ENCODE peak calls at places on chromosomes 3 and 15, in ten cellular contexts. B, Z, Y, I, L, W, H, E, N and V are unnamed samples.

GRCh38 chr3:71723452-71724170 is 1.6 kb downstream of the EIF4E3 start:
- DNase-seq in B (no peak), Z (no peak), Y (no peak), I (peak), L (no peak), W (no peak), H (no peak), E (no peak), N (peak), V (no peak)

GRCh38 chr15:65369148-65369547 is 8.7 kb downstream of the IGDCC3 start:
- DNase-seq in B (no peak), Z (no peak), Y (no peak), I (no peak), L (no peak), W (peak), H (no peak), E (no peak), N (no peak), V (no peak)

GRCh38 chr15:95875141-95875643 is 455.3 kb upstream of the NR2F2 start:
- DNase-seq in B (no peak), Z (no peak), Y (no peak), I (no peak), L (peak), W (no peak), H (no peak), E (no peak), N (no peak), V (peak)

GRCh38 chr3:138740057-138740456 is 94.7 kb downstream of the PIK3CB start:
- DNase-seq in B (no peak), Z (no peak), Y (no peak), I (no peak), L (no peak), W (no peak), H (no peak), E (no peak), N (no peak), V (no peak)

GRCh38 chr15:97461212-97461611 is 499.3 kb upstream of the ARRDC4 start:
- DNase-seq in B (no peak), Z (no peak), Y (no peak), I (no peak), L (no peak), W (no peak), H (no peak), E (no peak), N (no peak), V (no peak)

GRCh38 chr3:132652640-132653270 is 6.9 kb downstream of the ACAD11 start:
- DNase-seq in B (no peak), Z (no peak), Y (no peak), I (no peak), L (no peak), W (no peak), H (no peak), E (no peak), N (no peak), V (no peak)

GRCh38 chr3:134761213-134761612 is 33.8 kb upstream of the EPHB1 start:
- DNase-seq in B (no peak), Z (no peak), Y (no peak), I (no peak), L (no peak), W (no peak), H (no peak), E (no peak), N (no peak), V (no peak)

GRCh38 chr15:77825143-77825542 is 192.4 kb upstream of the LINGO1 start:
- DNase-seq in B (no peak), Z (no peak), Y (no peak), I (no peak), L (no peak), W (peak), H (no peak), E (no peak), N (no peak), V (no peak)

GRCh38 chr3:159859424-159859823 is 129.2 kb upstream of the IL12A start:
- DNase-seq in B (no peak), Z (no peak), Y (no peak), I (no peak), L (no peak), W (no peak), H (no peak), E (no peak), N (no peak), V (no peak)

GRCh38 chr3:172351895-172352466 is 96.3 kb downstream of the GHSR start:
- DNase-seq in B (no peak), Z (no peak), Y (no peak), I (no peak), L (no peak), W (no peak), H (no peak), E (no peak), N (no peak), V (peak)

GRCh38 chr3:143901105-143901504 is 52.8 kb upstream of the SLC9A9 start:
- DNase-seq in B (no peak), Z (no peak), Y (no peak), I (no peak), L (no peak), W (peak), H (peak), E (no peak), N (no peak), V (no peak)

GRCh38 chr15:52228928-52229327 is 37.7 kb upstream of the GNB5 start:
- DNase-seq in B (peak), Z (no peak), Y (no peak), I (no peak), L (no peak), W (no peak), H (no peak), E (no peak), N (peak), V (peak)

GRCh38 chr3:142276780-142277179 is 51.4 kb upstream of the GK5 start:
- DNase-seq in B (no peak), Z (no peak), Y (no peak), I (no peak), L (peak), W (no peak), H (no peak), E (no peak), N (no peak), V (peak)

GRCh38 chr3:46349484-46350261 is 4.2 kb upstream of the CCR2 start:
- DNase-seq in B (no peak), Z (no peak), Y (no peak), I (no peak), L (peak), W (no peak), H (no peak), E (no peak), N (no peak), V (no peak)

GRCh38 chr15:35697549-35698299 is 151.8 kb upstream of the DPH6 start:
- DNase-seq in B (no peak), Z (no peak), Y (no peak), I (no peak), L (no peak), W (no peak), H (no peak), E (no peak), N (no peak), V (peak)

GRCh38 chr15:70967646-70968045 is 75.0 kb downstream of the LRRC49 start:
- DNase-seq in B (no peak), Z (no peak), Y (no peak), I (no peak), L (no peak), W (no peak), H (no peak), E (no peak), N (no peak), V (no peak)

GRCh38 chr3:11060500-11061251 is 68.1 kb downstream of the SLC6A1 start:
- DNase-seq in B (peak), Z (peak), Y (peak), I (peak), L (no peak), W (peak), H (peak), E (peak), N (peak), V (peak)

GRCh38 chr15:39429898-39430357 is 151.0 kb upstream of the THBS1 start:
- DNase-seq in B (no peak), Z (no peak), Y (no peak), I (no peak), L (no peak), W (peak), H (peak), E (no peak), N (peak), V (no peak)

GRCh38 chr3:134978658-134979057 is 183.6 kb downstream of the EPHB1 start:
- DNase-seq in B (no peak), Z (no peak), Y (no peak), I (no peak), L (no peak), W (no peak), H (no peak), E (no peak), N (no peak), V (no peak)

GRCh38 chr15:74396146-74396438 is 28.6 kb upstream of the CYP11A1 start:
- DNase-seq in B (no peak), Z (no peak), Y (no peak), I (no peak), L (no peak), W (no peak), H (no peak), E (no peak), N (no peak), V (no peak)

GRCh38 chr15:73910904-73911303 is 15.4 kb upstream of the LOXL1 start:
- DNase-seq in B (no peak), Z (no peak), Y (no peak), I (no peak), L (no peak), W (no peak), H (no peak), E (no peak), N (no peak), V (no peak)

GRCh38 chr3:15467227-15468181 is 40.1 kb downstream of the EAF1 start:
- DNase-seq in B (no peak), Z (no peak), Y (no peak), I (no peak), L (no peak), W (no peak), H (no peak), E (no peak), N (no peak), V (no peak)

GRCh38 chr15:71508081-71508682 is 302.2 kb upstream of the NR2E3 start:
- DNase-seq in B (no peak), Z (no peak), Y (no peak), I (no peak), L (no peak), W (no peak), H (no peak), E (no peak), N (peak), V (no peak)

GRCh38 chr3:107061466-107061865 is 315.8 kb upstream of the CCDC54 start:
- DNase-seq in B (no peak), Z (no peak), Y (no peak), I (no peak), L (no peak), W (no peak), H (no peak), E (no peak), N (no peak), V (no peak)